ENCODE peak calls at places on chromosomes 5 and 9, in six cellular contexts. P, K, V, L, S and T are unnamed samples.

GRCh38 chr5:94276056-94276455 is 342.3 kb downstream of the KIAA0825 start:
- DNase-seq in P (peak), K (no peak), V (no peak), L (no peak), S (no peak), T (no peak)

GRCh38 chr5:39501403-39501802 is 76.6 kb upstream of the DAB2 start:
- DNase-seq in P (peak), K (peak), V (no peak), L (no peak), S (no peak), T (no peak)

GRCh38 chr5:129767927-129768380 is 20.1 kb downstream of the MINAR2 start:
- DNase-seq in P (peak), K (peak), V (no peak), L (peak), S (no peak), T (peak)

GRCh38 chr9:36765077-36765390 is 192.3 kb downstream of the MELK start:
- DNase-seq in P (no peak), K (no peak), V (no peak), L (no peak), S (no peak), T (no peak)

GRCh38 chr9:5428172-5428571 is 9.6 kb downstream of the PLGRKT start:
- DNase-seq in P (no peak), K (no peak), V (no peak), L (no peak), S (no peak), T (no peak)

GRCh38 chr5:129367883-129368282 is 92.2 kb upstream of the ADAMTS19 start:
- DNase-seq in P (no peak), K (peak), V (no peak), L (no peak), S (no peak), T (no peak)

GRCh38 chr5:78610163-78610583 is 38.4 kb downstream of the LHFPL2 start:
- DNase-seq in P (peak), K (peak), V (no peak), L (no peak), S (no peak), T (no peak)

GRCh38 chr5:79842006-79842881 is 148.8 kb downstream of the MTX3 start:
- DNase-seq in P (no peak), K (no peak), V (no peak), L (no peak), S (no peak), T (no peak)

GRCh38 chr5:148471379-148471778 is 87.6 kb downstream of the FBXO38 start:
- DNase-seq in P (no peak), K (peak), V (no peak), L (no peak), S (no peak), T (no peak)

GRCh38 chr9:99825158-99826046 is 3.7 kb downstream of the NR4A3 start:
- DNase-seq in P (no peak), K (no peak), V (peak), L (no peak), S (no peak), T (no peak)

GRCh38 chr5:6399978-6400910 is 21.9 kb upstream of the MED10 start:
- DNase-seq in P (peak), K (peak), V (no peak), L (no peak), S (no peak), T (no peak)

GRCh38 chr5:343461-344401 is 22.2 kb downstream of the AHRR start:
- DNase-seq in P (peak), K (peak), V (peak), L (no peak), S (peak), T (no peak)

GRCh38 chr5:124007675-124008398 is 495.9 kb downstream of the CSNK1G3 start:
- DNase-seq in P (peak), K (peak), V (no peak), L (peak), S (no peak), T (no peak)

GRCh38 chr5:149358294-149358651 is 427 bp downstream of the PCYOX1L start:
- DNase-seq in P (no peak), K (no peak), V (peak), L (peak), S (peak), T (peak)

GRCh38 chr5:2751592-2752021 is at the start of gene IRX2:
- DNase-seq in P (peak), K (peak), V (peak), L (no peak), S (no peak), T (no peak)

GRCh38 chr9:94799578-94800264 is 73.2 kb downstream of the AOPEP start:
- DNase-seq in P (peak), K (peak), V (no peak), L (no peak), S (no peak), T (no peak)

GRCh38 chr5:139636975-139637408 is 11.2 kb upstream of the CXXC5 start:
- DNase-seq in P (peak), K (peak), V (no peak), L (no peak), S (no peak), T (no peak)

GRCh38 chr9:98912450-98912849 is 31.3 kb upstream of the COL15A1 start:
- DNase-seq in P (no peak), K (no peak), V (no peak), L (no peak), S (no peak), T (no peak)

GRCh38 chr5:59222687-59223511 is 640.0 kb downstream of the RAB3C start:
- DNase-seq in P (no peak), K (peak), V (no peak), L (no peak), S (no peak), T (no peak)

GRCh38 chr9:6910032-6910431 is 152.3 kb downstream of the KDM4C start:
- DNase-seq in P (peak), K (peak), V (no peak), L (peak), S (no peak), T (no peak)

GRCh38 chr9:130682490-130683121 is 11.0 kb upstream of the EXOSC2 start:
- DNase-seq in P (peak), K (peak), V (peak), L (peak), S (peak), T (peak)

GRCh38 chr5:7501066-7501465 is 105.1 kb downstream of the ADCY2 start:
- DNase-seq in P (no peak), K (no peak), V (no peak), L (no peak), S (no peak), T (no peak)

GRCh38 chr5:174204914-174205313 is 159.4 kb downstream of the NSG2 start:
- DNase-seq in P (no peak), K (no peak), V (no peak), L (no peak), S (no peak), T (no peak)

DNA sequence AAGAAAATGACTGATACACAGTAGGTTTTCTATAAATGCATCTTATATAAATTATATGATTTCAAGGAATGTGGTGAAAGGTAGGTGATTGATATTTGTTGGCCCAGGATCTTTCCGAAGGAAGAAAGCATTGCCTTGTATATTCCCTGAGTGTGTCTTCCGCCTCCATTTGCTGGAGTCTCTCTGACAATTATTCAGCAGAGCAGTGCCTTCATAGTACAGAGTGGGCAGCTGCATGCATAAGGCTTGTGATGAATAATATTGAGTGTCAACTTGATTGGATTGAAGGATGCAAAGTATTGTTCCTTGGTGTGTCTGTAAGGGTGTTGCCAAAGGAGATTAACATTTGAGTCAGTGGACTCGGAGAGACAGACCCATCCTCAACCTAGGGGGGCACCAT is 58.5 kb downstream of the CETN3 start:
- DNase-seq in P (no peak), K (no peak), V (no peak), L (no peak), S (no peak), T (no peak)
- TF ChIP-seq CTCF in P (no peak), K (no peak), V (no peak), L (no peak), S (no peak), T (no peak)

GRCh38 chr5:160846642-160847041 is 5.4 kb downstream of the ATP10B start:
- DNase-seq in P (no peak), K (no peak), V (no peak), L (no peak), S (no peak), T (no peak)

GRCh38 chr5:160852049-160852448 is at the start of gene ATP10B:
- DNase-seq in P (no peak), K (no peak), V (no peak), L (no peak), S (no peak), T (no peak)

GRCh38 chr5:160847526-160848085 is 4.4 kb downstream of the ATP10B start:
- DNase-seq in P (no peak), K (no peak), V (no peak), L (no peak), S (no peak), T (no peak)

GRCh38 chr5:160851481-160851880 is 530 bp downstream of the ATP10B start:
- DNase-seq in P (no peak), K (no peak), V (no peak), L (no peak), S (no peak), T (no peak)

DNA sequence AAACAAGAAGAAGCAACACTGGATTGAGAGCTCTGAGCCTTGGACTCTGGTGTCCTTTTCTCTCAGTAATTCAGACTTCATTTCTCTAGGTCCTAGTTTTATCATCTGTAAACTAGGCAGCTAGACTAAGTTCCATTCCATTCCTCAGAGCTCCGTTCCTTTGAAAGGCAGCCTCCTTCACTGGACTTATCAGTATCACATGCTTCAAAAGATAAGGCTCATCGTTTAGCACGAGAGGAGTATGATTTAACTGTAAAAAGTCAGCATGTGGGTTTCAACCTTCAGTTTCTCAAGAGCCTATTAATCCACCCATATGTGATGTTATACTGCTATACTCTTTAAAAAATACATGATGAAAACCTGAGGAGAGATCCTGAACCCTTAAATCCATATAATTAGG is 1.6 kb downstream of the ATP10B start:
- DNase-seq in P (no peak), K (no peak), V (no peak), L (no peak), S (no peak), T (no peak)
- H3K4me3 ChIP-seq in P (no peak), K (no peak), V (no peak), L (no peak), S (no peak), T (no peak)

DNA sequence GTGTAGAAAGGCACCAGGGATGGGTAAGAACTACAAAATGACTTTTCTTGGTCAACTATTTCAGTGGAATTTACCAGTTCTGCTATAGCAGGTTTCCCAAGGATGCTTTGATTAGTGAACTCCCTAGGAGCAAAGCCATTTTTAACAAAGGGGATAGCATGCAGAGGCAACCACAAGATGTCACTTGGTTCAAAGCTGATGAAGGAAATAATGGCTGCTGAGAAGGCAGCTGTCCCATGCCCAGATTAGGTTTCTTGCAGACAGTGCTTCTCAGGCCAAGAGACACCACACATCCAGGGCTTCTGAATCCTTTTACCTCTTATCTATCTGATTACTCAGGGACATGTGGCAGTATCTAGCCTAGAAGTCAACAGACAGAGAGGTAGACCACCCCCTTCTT is 192.6 kb downstream of the DOCK8 start:
- DNase-seq in P (no peak), K (no peak), V (no peak), L (no peak), S (no peak), T (no peak)
- TF ChIP-seq CTCF in P (no peak), K (no peak), V (no peak), L (no peak), S (no peak), T (no peak)

GRCh38 chr5:151093476-151093889 is 12.6 kb upstream of the TNIP1 start:
- DNase-seq in P (peak), K (peak), V (no peak), L (no peak), S (no peak), T (no peak)
- H3K4me3 ChIP-seq in P (peak), K (no peak), V (no peak), L (no peak), S (no peak), T (no peak)

GRCh38 chr9:37903831-37904646 is at the start of gene SLC25A51:
- DNase-seq in P (peak), K (peak), V (peak), L (peak), S (peak), T (peak)
- TF ChIP-seq CTCF in P (peak), K (peak), V (peak), L (peak), S (peak), T (peak)